ENCODE peak calls at places on chromosomes 1 and 21, in four cellular contexts. T is esophagus muscularis mucosa, G is dorsolateral prefrontal cortex, O is DND-41. U is an unnamed sample.
A peak's percentile ranks its signal among the peaks of the same experiment; 100 is the strongest.

GRCh38 chr1:224340711-224341384 is 10.9 kb upstream of the NVL start:
- DNase-seq in T (no peak), G (no peak), O (no peak), U (peak; percentile 21)

GRCh38 chr1:189149547-189150375 is 1327.9 kb downstream of the BRINP3 start:
- DNase-seq in T (no peak), G (no peak), O (no peak), U (no peak)

GRCh38 chr1:241985787-241986186 is 13.1 kb downstream of the MAP1LC3C start:
- DNase-seq in T (no peak), G (no peak), O (peak; percentile 24), U (peak; percentile 46)

GRCh38 chr21:46461909-46462308 is 3.2 kb downstream of the DIP2A start:
- DNase-seq in T (no peak), G (no peak), O (no peak), U (no peak)

GRCh38 chr1:44418022-44418673 is 13.1 kb downstream of the RNF220 start:
- DNase-seq in T (no peak), G (no peak), O (no peak), U (no peak)

GRCh38 chr1:198291036-198291435 is 134.2 kb downstream of the NEK7 start:
- DNase-seq in T (no peak), G (no peak), O (no peak), U (no peak)

GRCh38 chr1:149979972-149980548 is 30.5 kb downstream of the OTUD7B start:
- DNase-seq in T (no peak), G (no peak), O (no peak), U (no peak)

GRCh38 chr1:39410915-39411436 is 80.5 kb upstream of the BMP8A start:
- DNase-seq in T (no peak), G (peak; percentile 62), O (peak; percentile 76), U (peak; percentile 81)

GRCh38 chr1:235012436-235013210 is 116.0 kb downstream of the TOMM20 start:
- DNase-seq in T (no peak), G (no peak), O (no peak), U (no peak)

GRCh38 chr1:110190282-110190929 is 19.7 kb upstream of the KCNC4 start:
- DNase-seq in T (no peak), G (no peak), O (no peak), U (peak; percentile 38)

GRCh38 chr21:33330726-33331125 is 6.0 kb downstream of the IFNAR1 start:
- DNase-seq in T (no peak), G (no peak), O (no peak), U (no peak)

GRCh38 chr1:55400560-55400959 is 185.4 kb upstream of the USP24 start:
- DNase-seq in T (peak; percentile 19), G (no peak), O (no peak), U (no peak)

GRCh38 chr1:8373547-8374270 is 55.8 kb downstream of the SLC45A1 start:
- DNase-seq in T (peak; percentile 95), G (peak; percentile 61), O (no peak), U (peak; percentile 70)

GRCh38 chr1:154772056-154772455 is 98.0 kb downstream of the KCNN3 start:
- DNase-seq in T (no peak), G (no peak), O (no peak), U (no peak)

GRCh38 chr1:5996641-5997270 is 4.5 kb upstream of the NPHP4 start:
- DNase-seq in T (no peak), G (no peak), O (no peak), U (no peak)

GRCh38 chr21:42245348-42246185 is 26.6 kb downstream of the ABCG1 start:
- DNase-seq in T (no peak), G (no peak), O (no peak), U (no peak)

GRCh38 chr1:39214998-39215873 is 10.7 kb downstream of the MACF1 start:
- DNase-seq in T (no peak), G (no peak), O (peak; percentile 67), U (no peak)

GRCh38 chr1:28160677-28161328 is 15.7 kb downstream of the PTAFR start:
- DNase-seq in T (no peak), G (no peak), O (no peak), U (peak; percentile 87)

GRCh38 chr1:180580237-180580636 is 21.5 kb downstream of the OVAAL start:
- DNase-seq in T (no peak), G (no peak), O (no peak), U (peak; percentile 26)

GRCh38 chr1:247824023-247824422 is at the start of gene OR14A16:
- DNase-seq in T (no peak), G (no peak), O (no peak), U (no peak)

GRCh38 chr1:247833601-247834000 is 8.1 kb downstream of the OR11L1 start:
- DNase-seq in T (no peak), G (no peak), O (no peak), U (no peak)

GRCh38 chr1:247825362-247825761 is 1.4 kb upstream of the OR14A16 start:
- DNase-seq in T (no peak), G (no peak), O (no peak), U (no peak)

DNA sequence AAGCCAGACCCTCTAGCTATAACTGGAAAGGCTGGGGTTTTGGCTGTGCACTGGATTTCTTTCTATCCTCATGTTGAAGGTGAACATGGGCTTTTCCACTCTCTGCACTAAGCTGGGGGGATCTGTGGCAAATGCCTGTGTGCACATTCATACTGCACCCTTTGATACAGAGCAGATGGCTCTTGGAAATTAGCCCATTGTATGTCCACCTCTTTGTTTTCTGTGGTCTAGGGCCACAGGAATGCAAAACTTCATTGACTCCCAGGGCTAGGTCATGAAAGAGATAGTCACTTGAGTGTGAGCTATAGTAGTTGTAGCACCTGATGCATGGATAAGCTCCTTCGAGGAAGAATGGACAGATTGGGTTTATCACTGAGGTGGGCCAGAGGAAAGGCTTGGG is 5.7 kb upstream of the OR14A16 start:
- DNase-seq in T (no peak), G (no peak), O (no peak), U (no peak)
- H3K4me3 ChIP-seq in T (no peak overlapping the region), G (no peak overlapping the region), O (no peak overlapping the region), U (no peak overlapping the region)

GRCh38 chr1:203274603-203275381 is 30.5 kb upstream of the BTG2 start:
- DNase-seq in T (peak; percentile 95), G (peak; percentile 88), O (no peak), U (peak; percentile 76)

GRCh38 chr1:203273206-203273868 is 32.0 kb upstream of the BTG2 start:
- DNase-seq in T (peak; percentile 96), G (peak; percentile 91), O (peak; percentile 86), U (peak; percentile 77)

GRCh38 chr1:203275656-203276272 is 29.6 kb upstream of the BTG2 start:
- DNase-seq in T (peak; percentile 64), G (no peak), O (no peak), U (no peak)

GRCh38 chr1:203272633-203273205 is 32.6 kb upstream of the BTG2 start:
- DNase-seq in T (peak; percentile 57), G (no peak), O (no peak), U (no peak)

GRCh38 chr1:203273869-203274602 is 31.3 kb upstream of the BTG2 start:
- DNase-seq in T (peak; percentile 91), G (no peak), O (no peak), U (no peak)
- H3K4me3 ChIP-seq in T (peak overlapping the region; percentile 37), G (peak overlapping the region; percentile 52), O (no peak overlapping the region), U (no peak overlapping the region)

GRCh38 chr1:187819081-187819480 is 990.3 kb downstream of the PLA2G4A start:
- DNase-seq in T (no peak), G (no peak), O (no peak), U (no peak)
- H3K4me3 ChIP-seq in T (no peak overlapping the region), G (no peak overlapping the region), O (no peak overlapping the region), U (no peak overlapping the region)

GRCh38 chr1:170145061-170145460 is 698 bp upstream of the NTMT2 start:
- DNase-seq in T (no peak), G (no peak), O (no peak), U (no peak)

GRCh38 chr1:170146861-170147260 is 1.1 kb downstream of the NTMT2 start:
- DNase-seq in T (no peak), G (no peak), O (peak; percentile 82), U (no peak)

GRCh38 chr1:170149971-170150370 is 4.2 kb downstream of the NTMT2 start:
- DNase-seq in T (no peak), G (no peak), O (no peak), U (no peak)

GRCh38 chr1:170149241-170149640 is 3.5 kb downstream of the NTMT2 start:
- DNase-seq in T (no peak), G (no peak), O (no peak), U (no peak)

GRCh38 chr1:170145691-170146676 is at the start of gene NTMT2:
- DNase-seq in T (no peak), G (no peak), O (peak; percentile 51), U (no peak)
- H3K4me3 ChIP-seq in T (no peak within 1 kb of the TSS), G (no peak within 1 kb of the TSS), O (no peak within 1 kb of the TSS), U (no peak within 1 kb of the TSS)